ENCODE peak calls at places on chromosomes 16 and 17, in seven cellular contexts. One of them, this sample, is unnamed.

GRCh38 chr17:82745524-82745923 is 6.3 kb upstream of the TBCD start:
- DNase-seq in glutamatergic neuron: no peak
- DNase-seq in LNCaP clone FGC: peak
- DNase-seq in BJ: no peak
- DNase-seq in nephron progenitor cell: no peak
- DNase-seq in GM10248: no peak
- DNase-seq in SK-N-SH: no peak
- DNase-seq in this sample: no peak

GRCh38 chr17:70521821-70522256 is 352.5 kb downstream of the KCNJ2 start:
- DNase-seq in nephron progenitor cell: no peak
- DNase-seq in LNCaP clone FGC: peak
- DNase-seq in glutamatergic neuron: no peak
- DNase-seq in GM10248: no peak
- DNase-seq in BJ: no peak
- DNase-seq in SK-N-SH: no peak
- DNase-seq in this sample: no peak

GRCh38 chr16:86038923-86039310 is 140.0 kb downstream of the IRF8 start:
- DNase-seq in BJ: no peak
- DNase-seq in LNCaP clone FGC: no peak
- DNase-seq in nephron progenitor cell: no peak
- DNase-seq in GM10248: no peak
- DNase-seq in SK-N-SH: no peak
- DNase-seq in glutamatergic neuron: no peak
- DNase-seq in this sample: no peak

GRCh38 chr17:29650407-29650806 is 27.7 kb upstream of the CORO6 start:
- DNase-seq in BJ: no peak
- DNase-seq in SK-N-SH: no peak
- DNase-seq in LNCaP clone FGC: no peak
- DNase-seq in nephron progenitor cell: no peak
- DNase-seq in GM10248: no peak
- DNase-seq in glutamatergic neuron: no peak
- DNase-seq in this sample: no peak

GRCh38 chr17:78448356-78448993 is 70.0 kb downstream of the PGS1 start:
- DNase-seq in nephron progenitor cell: no peak
- DNase-seq in LNCaP clone FGC: no peak
- DNase-seq in SK-N-SH: no peak
- DNase-seq in glutamatergic neuron: no peak
- DNase-seq in BJ: no peak
- DNase-seq in GM10248: no peak
- DNase-seq in this sample: no peak

GRCh38 chr16:2027024-2028010 is 615 bp downstream of the NHERF2 start:
- DNase-seq in LNCaP clone FGC: no peak
- DNase-seq in SK-N-SH: peak
- DNase-seq in glutamatergic neuron: peak
- DNase-seq in nephron progenitor cell: no peak
- DNase-seq in BJ: no peak
- DNase-seq in GM10248: no peak
- DNase-seq in this sample: no peak

GRCh38 chr16:19871721-19872120 is 12.9 kb downstream of the GPRC5B start:
- DNase-seq in GM10248: no peak
- DNase-seq in nephron progenitor cell: no peak
- DNase-seq in LNCaP clone FGC: no peak
- DNase-seq in SK-N-SH: no peak
- DNase-seq in BJ: no peak
- DNase-seq in glutamatergic neuron: no peak
- DNase-seq in this sample: no peak

GRCh38 chr16:52436646-52437645 is 110.0 kb downstream of the TOX3 start:
- DNase-seq in SK-N-SH: no peak
- DNase-seq in LNCaP clone FGC: no peak
- DNase-seq in nephron progenitor cell: no peak
- DNase-seq in glutamatergic neuron: no peak
- DNase-seq in GM10248: no peak
- DNase-seq in BJ: no peak
- DNase-seq in this sample: no peak

GRCh38 chr16:68596266-68596665 is 48.8 kb upstream of the CDH3 start:
- DNase-seq in nephron progenitor cell: no peak
- DNase-seq in BJ: no peak
- DNase-seq in LNCaP clone FGC: no peak
- DNase-seq in SK-N-SH: no peak
- DNase-seq in GM10248: no peak
- DNase-seq in glutamatergic neuron: no peak
- DNase-seq in this sample: no peak

GRCh38 chr17:74682028-74682427 is 30.7 kb downstream of the CD300LF start:
- DNase-seq in LNCaP clone FGC: no peak
- DNase-seq in glutamatergic neuron: no peak
- DNase-seq in GM10248: no peak
- DNase-seq in nephron progenitor cell: no peak
- DNase-seq in BJ: no peak
- DNase-seq in SK-N-SH: no peak
- DNase-seq in this sample: no peak

GRCh38 chr17:57619061-57619937 is 125.8 kb downstream of the CCDC182 start:
- DNase-seq in nephron progenitor cell: no peak
- DNase-seq in LNCaP clone FGC: no peak
- DNase-seq in SK-N-SH: peak
- DNase-seq in BJ: no peak
- DNase-seq in GM10248: no peak
- DNase-seq in glutamatergic neuron: no peak
- DNase-seq in this sample: no peak

GRCh38 chr16:83928341-83929055 is 24.5 kb upstream of the OSGIN1 start:
- DNase-seq in GM10248: no peak
- DNase-seq in BJ: peak
- DNase-seq in SK-N-SH: no peak
- DNase-seq in LNCaP clone FGC: no peak
- DNase-seq in nephron progenitor cell: no peak
- DNase-seq in glutamatergic neuron: no peak
- DNase-seq in this sample: no peak

GRCh38 chr16:50021509-50021908 is 3.5 kb upstream of the CNEP1R1 start:
- DNase-seq in LNCaP clone FGC: no peak
- DNase-seq in SK-N-SH: no peak
- DNase-seq in BJ: no peak
- DNase-seq in nephron progenitor cell: no peak
- DNase-seq in glutamatergic neuron: no peak
- DNase-seq in GM10248: no peak
- DNase-seq in this sample: peak

GRCh38 chr16:12398736-12399047 is 405.0 kb downstream of the CPPED1 start:
- DNase-seq in LNCaP clone FGC: no peak
- DNase-seq in SK-N-SH: no peak
- DNase-seq in nephron progenitor cell: no peak
- DNase-seq in GM10248: no peak
- DNase-seq in glutamatergic neuron: no peak
- DNase-seq in BJ: no peak
- DNase-seq in this sample: no peak

GRCh38 chr16:47687694-47688093 is 226.6 kb downstream of the PHKB start:
- DNase-seq in GM10248: no peak
- DNase-seq in LNCaP clone FGC: no peak
- DNase-seq in BJ: no peak
- DNase-seq in glutamatergic neuron: no peak
- DNase-seq in SK-N-SH: no peak
- DNase-seq in nephron progenitor cell: no peak
- DNase-seq in this sample: no peak

GRCh38 chr17:28745777-28746473 is 2.1 kb downstream of the TRAF4 start:
- DNase-seq in GM10248: no peak
- DNase-seq in glutamatergic neuron: no peak
- DNase-seq in SK-N-SH: no peak
- DNase-seq in nephron progenitor cell: no peak
- DNase-seq in BJ: no peak
- DNase-seq in LNCaP clone FGC: no peak
- DNase-seq in this sample: no peak

GRCh38 chr16:4016648-4017047 is 99.6 kb downstream of the ADCY9 start:
- DNase-seq in SK-N-SH: no peak
- DNase-seq in glutamatergic neuron: no peak
- DNase-seq in LNCaP clone FGC: no peak
- DNase-seq in nephron progenitor cell: no peak
- DNase-seq in BJ: no peak
- DNase-seq in GM10248: no peak
- DNase-seq in this sample: no peak

GRCh38 chr17:45783593-45784292 is 377 bp upstream of the CRHR1 start:
- DNase-seq in LNCaP clone FGC: no peak
- DNase-seq in glutamatergic neuron: peak
- DNase-seq in GM10248: no peak
- DNase-seq in BJ: no peak
- DNase-seq in nephron progenitor cell: peak
- DNase-seq in SK-N-SH: peak
- DNase-seq in this sample: peak

GRCh38 chr16:2468725-2469398 is 2.2 kb upstream of the NTN3 start:
- DNase-seq in GM10248: peak
- DNase-seq in BJ: no peak
- DNase-seq in glutamatergic neuron: peak
- DNase-seq in LNCaP clone FGC: no peak
- DNase-seq in nephron progenitor cell: peak
- DNase-seq in SK-N-SH: peak
- DNase-seq in this sample: no peak

GRCh38 chr16:78249056-78249455 is 149.6 kb downstream of the WWOX start:
- DNase-seq in SK-N-SH: no peak
- DNase-seq in BJ: no peak
- DNase-seq in nephron progenitor cell: peak
- DNase-seq in GM10248: no peak
- DNase-seq in LNCaP clone FGC: no peak
- DNase-seq in glutamatergic neuron: peak
- DNase-seq in this sample: no peak
- TF ChIP-seq CTCF in SK-N-SH: no peak
- TF ChIP-seq CTCF in BJ: no peak
- TF ChIP-seq CTCF in nephron progenitor cell: no peak
- TF ChIP-seq CTCF in GM10248: no peak
- TF ChIP-seq CTCF in LNCaP clone FGC: no peak
- TF ChIP-seq CTCF in glutamatergic neuron: no peak
- TF ChIP-seq CTCF in this sample: peak

GRCh38 chr17:61408151-61409041 is 8.8 kb downstream of the TBX2 start:
- DNase-seq in SK-N-SH: peak
- DNase-seq in LNCaP clone FGC: no peak
- DNase-seq in nephron progenitor cell: no peak
- DNase-seq in glutamatergic neuron: peak
- DNase-seq in GM10248: no peak
- DNase-seq in BJ: no peak
- DNase-seq in this sample: no peak

GRCh38 chr17:61410100-61410551 is 10.5 kb downstream of the TBX2 start:
- DNase-seq in nephron progenitor cell: no peak
- DNase-seq in GM10248: no peak
- DNase-seq in BJ: no peak
- DNase-seq in SK-N-SH: peak
- DNase-seq in glutamatergic neuron: peak
- DNase-seq in LNCaP clone FGC: no peak
- DNase-seq in this sample: no peak

GRCh38 chr17:61411114-61411943 is 11.7 kb downstream of the TBX2 start:
- DNase-seq in LNCaP clone FGC: no peak
- DNase-seq in BJ: no peak
- DNase-seq in nephron progenitor cell: peak
- DNase-seq in glutamatergic neuron: peak
- DNase-seq in GM10248: peak
- DNase-seq in SK-N-SH: peak
- DNase-seq in this sample: peak

GRCh38 chr17:61410555-61411089 is 11.0 kb downstream of the TBX2 start:
- DNase-seq in glutamatergic neuron: peak
- DNase-seq in GM10248: peak
- DNase-seq in SK-N-SH: peak
- DNase-seq in LNCaP clone FGC: no peak
- DNase-seq in nephron progenitor cell: peak
- DNase-seq in BJ: no peak
- DNase-seq in this sample: peak

DNA sequence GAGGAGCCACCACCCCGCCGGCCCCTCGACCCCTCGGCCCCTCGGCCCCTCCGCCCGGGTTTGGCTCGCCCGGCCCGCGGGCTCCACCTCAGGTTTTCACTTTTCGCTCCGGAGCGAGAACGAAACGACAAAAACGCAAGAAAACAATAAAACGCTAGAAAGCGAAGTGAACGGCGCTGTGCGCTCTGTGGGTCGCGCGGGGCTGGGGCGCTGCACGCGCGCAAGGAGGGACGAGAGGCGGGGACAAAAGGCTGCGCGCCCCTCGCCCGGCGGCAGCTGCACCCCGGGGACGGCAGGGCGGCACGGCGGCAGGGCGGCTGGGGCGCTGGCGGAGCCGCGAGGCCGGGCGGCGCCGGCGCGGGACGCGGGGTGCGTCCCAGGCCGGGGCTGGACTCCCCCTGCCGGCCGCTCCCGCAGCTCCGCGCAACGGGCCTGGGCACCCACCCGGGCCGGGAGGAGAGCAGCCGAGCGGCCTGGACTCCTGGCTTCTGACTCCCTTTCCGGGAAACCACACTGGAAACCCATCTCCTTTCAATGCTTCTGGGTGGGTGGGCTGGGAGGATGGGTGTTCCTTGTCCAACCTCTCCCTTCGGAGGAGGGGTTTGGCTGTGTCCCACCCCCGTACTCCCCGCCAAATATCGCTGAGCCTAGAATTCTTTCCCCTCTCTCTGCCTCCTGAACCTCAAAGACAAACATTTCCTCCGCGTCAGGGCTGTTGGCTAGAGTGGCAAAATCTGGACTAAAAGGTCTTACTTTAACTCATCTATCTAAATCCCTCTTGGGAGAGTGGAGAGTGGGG is 9.9 kb downstream of the TBX2 start:
- DNase-seq in GM10248: peak
- DNase-seq in SK-N-SH: peak
- DNase-seq in glutamatergic neuron: peak
- DNase-seq in BJ: no peak
- DNase-seq in nephron progenitor cell: peak
- DNase-seq in LNCaP clone FGC: no peak
- DNase-seq in this sample: no peak
- TF ChIP-seq CTCF in GM10248: peak
- TF ChIP-seq CTCF in SK-N-SH: no peak
- TF ChIP-seq CTCF in glutamatergic neuron: peak
- TF ChIP-seq CTCF in BJ: peak
- TF ChIP-seq CTCF in nephron progenitor cell: peak
- TF ChIP-seq CTCF in LNCaP clone FGC: peak
- TF ChIP-seq CTCF in this sample: peak

DNA sequence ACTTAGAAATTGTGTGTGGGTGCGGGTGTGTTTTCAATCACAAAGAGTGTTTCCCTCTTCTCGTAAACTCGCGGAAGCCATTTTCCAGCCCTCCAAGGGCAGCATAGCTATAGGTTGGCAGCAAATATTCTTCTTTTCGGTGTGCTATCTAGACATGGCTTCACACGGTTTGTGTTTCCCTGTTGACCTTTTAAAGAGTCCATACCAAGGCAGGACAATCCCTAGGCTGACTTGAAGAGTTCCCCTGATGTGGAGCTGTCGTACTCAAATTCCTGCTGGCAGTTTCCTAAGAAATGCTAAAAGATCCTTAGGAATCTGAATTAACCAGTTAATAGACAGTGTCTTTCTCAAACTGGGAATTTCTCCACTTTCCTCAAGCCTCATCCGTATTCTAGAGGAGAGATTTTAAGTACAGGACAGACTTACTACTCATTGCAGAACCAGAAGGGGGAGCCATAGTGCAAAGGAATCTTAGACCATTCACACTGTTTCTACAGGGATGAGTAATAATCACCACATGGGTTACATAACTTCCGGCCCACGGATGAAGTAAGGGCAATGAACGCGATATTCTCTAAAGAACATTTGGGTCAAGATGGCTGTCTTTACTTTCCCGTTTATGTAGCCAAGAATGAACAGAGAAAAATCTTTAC is 288.6 kb upstream of the ELAC2 start:
- DNase-seq in glutamatergic neuron: no peak
- DNase-seq in SK-N-SH: peak
- DNase-seq in nephron progenitor cell: peak
- DNase-seq in GM10248: no peak
- DNase-seq in LNCaP clone FGC: peak
- DNase-seq in BJ: peak
- DNase-seq in this sample: peak
- TF ChIP-seq CTCF in glutamatergic neuron: peak
- TF ChIP-seq CTCF in SK-N-SH: peak
- TF ChIP-seq CTCF in nephron progenitor cell: peak
- TF ChIP-seq CTCF in GM10248: no peak
- TF ChIP-seq CTCF in LNCaP clone FGC: peak
- TF ChIP-seq CTCF in BJ: peak
- TF ChIP-seq CTCF in this sample: peak

GRCh38 chr17:17972126-17972951 is at the start of the genes DRC3 and TOM1L2:
- DNase-seq in SK-N-SH: peak
- DNase-seq in nephron progenitor cell: peak
- DNase-seq in LNCaP clone FGC: peak
- DNase-seq in glutamatergic neuron: peak
- DNase-seq in GM10248: peak
- DNase-seq in BJ: peak
- DNase-seq in this sample: peak
- TF ChIP-seq CTCF in SK-N-SH: no peak
- TF ChIP-seq CTCF in nephron progenitor cell: no peak
- TF ChIP-seq CTCF in LNCaP clone FGC: no peak
- TF ChIP-seq CTCF in glutamatergic neuron: peak
- TF ChIP-seq CTCF in GM10248: no peak
- TF ChIP-seq CTCF in BJ: peak
- TF ChIP-seq CTCF in this sample: no peak